ENCODE peak calls at places on chromosomes 12 and 14, in seven cellular contexts. I is choroid plexus epithelial cell, P is left ventricle myocardium inferior, A is GM23338, J is esophagus squamous epithelium, R is H7, C is ovary. N is an unnamed sample.

GRCh38 chr14:53285806-53286205 is 132.7 kb upstream of the DDHD1 start:
- DNase-seq in I (no peak), P (no peak), A (no peak), J (no peak), R (no peak), C (no peak), N (no peak)

GRCh38 chr14:59274991-59275391 is 86.5 kb downstream of the DAAM1 start:
- DNase-seq in I (no peak), P (peak; percentile 41), A (no peak), J (no peak), R (no peak), C (no peak), N (no peak)

GRCh38 chr12:26523708-26524150 is 309.3 kb downstream of the ITPR2 start:
- DNase-seq in I (peak; percentile 99), P (peak; percentile 82), A (no peak), J (peak; percentile 36), R (no peak), C (peak; percentile 82), N (no peak)

GRCh38 chr12:12606793-12607589 is 4.7 kb upstream of the CREBL2 start:
- DNase-seq in I (peak; percentile 91), P (no peak), A (no peak), J (no peak), R (no peak), C (no peak), N (no peak)

GRCh38 chr12:124297856-124298255 is 3.0 kb downstream of the RFLNA start:
- DNase-seq in I (no peak), P (no peak), A (no peak), J (no peak), R (no peak), C (no peak), N (no peak)

GRCh38 chr14:75487155-75487671 is 35.1 kb upstream of the BATF start:
- DNase-seq in I (no peak), P (no peak), A (no peak), J (no peak), R (no peak), C (no peak), N (peak; percentile 23)

GRCh38 chr14:54220122-54220691 is 176.6 kb upstream of the CDKN3 start:
- DNase-seq in I (no peak), P (peak; percentile 40), A (peak; percentile 66), J (no peak), R (peak; percentile 70), C (peak; percentile 27), N (no peak)

GRCh38 chr14:51547260-51547659 is 104.5 kb upstream of the FRMD6 start:
- DNase-seq in I (peak; percentile 100), P (no peak), A (no peak), J (no peak), R (no peak), C (peak; percentile 38), N (no peak)

GRCh38 chr14:75570797-75571196 is 7.6 kb upstream of the FLVCR2 start:
- DNase-seq in I (no peak), P (no peak), A (no peak), J (no peak), R (no peak), C (no peak), N (no peak)

GRCh38 chr12:105100998-105101397 is 6.5 kb upstream of the WASHC4 start:
- DNase-seq in I (peak; percentile 56), P (no peak), A (no peak), J (no peak), R (no peak), C (no peak), N (no peak)

GRCh38 chr12:14211829-14212455 is 153.5 kb upstream of the ATF7IP start:
- DNase-seq in I (no peak), P (no peak), A (no peak), J (no peak), R (no peak), C (no peak), N (no peak)

GRCh38 chr12:49866859-49867579 is 24.1 kb upstream of the BCDIN3D start:
- DNase-seq in I (peak; percentile 63), P (peak; percentile 74), A (peak; percentile 90), J (no peak), R (peak; percentile 97), C (peak; percentile 86), N (peak; percentile 73)

GRCh38 chr12:83573676-83574075 is 887.0 kb downstream of the TMTC2 start:
- DNase-seq in I (peak; percentile 64), P (no peak), A (no peak), J (no peak), R (no peak), C (no peak), N (no peak)

GRCh38 chr14:95329941-95330340 is 10.2 kb upstream of the CLMN start:
- DNase-seq in I (no peak), P (no peak), A (no peak), J (no peak), R (no peak), C (no peak), N (no peak)

GRCh38 chr12:47949441-47950341 is 13.7 kb upstream of the TMEM106C start:
- DNase-seq in I (peak; percentile 83), P (peak; percentile 75), A (peak; percentile 94), J (no peak), R (peak; percentile 95), C (peak; percentile 73), N (peak; percentile 38)
- H3K4me3 ChIP-seq in I (no peak overlapping the region), P (no peak overlapping the region), A (no peak overlapping the region), J (no peak overlapping the region), R (no peak overlapping the region), C (no peak overlapping the region), N (no peak overlapping the region)

GRCh38 chr14:85534914-85535313 is 5.0 kb downstream of the FLRT2 start:
- DNase-seq in I (peak; percentile 44), P (no peak), A (no peak), J (no peak), R (peak; percentile 18), C (peak; percentile 15), N (no peak)
- H3K4me3 ChIP-seq in I (peak overlapping the region; percentile 84), P (peak overlapping the region; percentile 73), A (peak overlapping the region; percentile 83), J (peak overlapping the region; percentile 58), R (peak overlapping the region; percentile 76), C (peak overlapping the region; percentile 70), N (no peak overlapping the region)

GRCh38 chr14:78638926-78639325 is 468.8 kb downstream of the NRXN3 start:
- DNase-seq in I (no peak), P (no peak), A (no peak), J (no peak), R (no peak), C (no peak), N (no peak)
- H3K4me3 ChIP-seq in I (no peak overlapping the region), P (no peak overlapping the region), A (no peak overlapping the region), J (no peak overlapping the region), R (no peak overlapping the region), C (no peak overlapping the region), N (no peak overlapping the region)

GRCh38 chr12:6639151-6639773 is 3.5 kb upstream of the LPAR5 start:
- DNase-seq in I (no peak), P (no peak), A (no peak), J (no peak), R (no peak), C (no peak), N (no peak)

GRCh38 chr12:6638305-6638704 is 2.5 kb upstream of the LPAR5 start:
- DNase-seq in I (no peak), P (no peak), A (no peak), J (no peak), R (peak; percentile 26), C (no peak), N (no peak)

GRCh38 chr12:6632026-6632978 is 3.5 kb downstream of the LPAR5 start:
- DNase-seq in I (no peak), P (no peak), A (no peak), J (no peak), R (no peak), C (no peak), N (peak; percentile 63)

GRCh38 chr12:6635375-6635855 is 344 bp downstream of the LPAR5 start:
- DNase-seq in I (peak; percentile 28), P (no peak), A (no peak), J (no peak), R (no peak), C (no peak), N (peak; percentile 26)

DNA sequence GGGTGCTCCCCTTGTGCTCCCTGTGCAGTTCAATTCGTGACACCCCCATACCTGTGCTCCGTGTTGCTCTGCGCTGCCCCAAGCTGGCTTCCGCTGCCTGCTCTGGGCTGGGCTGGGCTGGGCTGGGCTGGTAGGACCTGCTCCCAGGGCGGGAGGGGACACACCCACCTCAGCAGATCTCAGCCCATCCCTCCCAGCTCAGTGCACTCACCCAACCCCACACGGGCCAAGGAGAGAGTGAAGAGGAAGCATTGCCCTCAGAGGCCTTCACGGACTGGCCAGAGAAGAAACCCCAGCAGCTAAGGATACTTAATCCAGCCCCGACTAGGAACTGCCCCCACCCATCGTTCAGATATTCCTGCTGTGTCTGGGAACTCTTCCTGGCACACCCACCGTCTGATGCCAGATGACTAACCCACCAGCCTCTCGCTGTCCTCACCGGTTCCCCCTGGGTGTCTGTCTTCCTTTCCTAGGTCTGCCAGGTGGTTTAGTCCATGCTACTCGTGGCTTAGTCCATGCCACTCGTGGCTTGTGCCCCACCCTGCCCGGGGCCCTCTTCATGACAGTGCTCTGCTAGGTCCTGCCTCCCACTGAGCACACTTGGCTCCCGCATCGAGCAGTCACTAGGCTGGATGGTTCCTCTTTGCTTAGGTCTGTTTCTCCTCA is at the start of gene LPAR5:
- DNase-seq in I (peak; percentile 44), P (no peak), A (peak; percentile 58), J (no peak), R (peak; percentile 73), C (no peak), N (no peak)
- H3K4me3 ChIP-seq in I (no peak within 1 kb of the TSS), P (peak within 1 kb of the TSS; percentile 23), A (peak within 1 kb of the TSS; percentile 17), J (peak within 1 kb of the TSS; percentile 44), R (no peak within 1 kb of the TSS), C (no peak within 1 kb of the TSS), N (no peak within 1 kb of the TSS)

GRCh38 chr12:15214851-15215601 is 6.2 kb downstream of the RERG start:
- DNase-seq in I (no peak), P (no peak), A (no peak), J (no peak), R (no peak), C (no peak), N (no peak)

GRCh38 chr12:15216036-15216889 is 5.0 kb downstream of the RERG start:
- DNase-seq in I (no peak), P (no peak), A (no peak), J (no peak), R (no peak), C (no peak), N (no peak)

GRCh38 chr12:15220961-15221885 is at the start of gene RERG:
- DNase-seq in I (peak; percentile 86), P (peak; percentile 80), A (peak; percentile 89), J (peak; percentile 6), R (peak; percentile 88), C (peak; percentile 90), N (peak; percentile 74)

GRCh38 chr12:15225136-15225535 is 3.9 kb upstream of the RERG start:
- DNase-seq in I (no peak), P (no peak), A (no peak), J (no peak), R (no peak), C (no peak), N (no peak)

DNA sequence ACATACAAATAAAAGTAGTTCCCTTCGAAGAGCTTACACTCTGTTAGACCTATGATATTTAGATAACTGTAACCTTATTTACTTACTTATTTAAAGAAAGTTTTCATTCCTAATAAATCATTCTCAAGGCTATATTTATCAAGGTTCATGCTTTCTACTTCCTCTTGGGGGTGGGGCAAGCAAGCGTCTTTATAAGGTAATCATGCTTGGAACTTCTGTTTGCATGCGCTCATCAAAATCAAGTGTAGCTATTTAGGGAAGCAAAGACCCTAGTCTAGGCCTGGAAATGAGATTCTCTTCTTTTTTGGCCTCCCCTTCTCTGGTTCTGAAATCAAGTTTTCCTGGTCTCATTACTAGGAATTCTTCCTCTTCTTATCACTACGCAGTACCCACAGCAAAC is 766 bp downstream of the RERG start:
- DNase-seq in I (no peak), P (no peak), A (no peak), J (no peak), R (no peak), C (no peak), N (no peak)
- H3K4me3 ChIP-seq in I (no peak overlapping the region), P (peak overlapping the region; percentile 72), A (peak overlapping the region; percentile 62), J (peak overlapping the region; percentile 55), R (no peak overlapping the region), C (peak overlapping the region; percentile 62), N (no peak overlapping the region)